ENCODE peak calls at places on chromosomes 2 and 18, in ten cellular contexts. L is HFF-Myc; D is HL-60; B is memory B cell; O is T-helper 17 cell; U is astrocyte of the cerebellum; M is effector memory CD8-positive, alpha-beta T cell; F is SIG-M5; T is HuH-7.5; P is GM10248. K is an unnamed sample.

GRCh38 chr2:80971-81736 is 34.8 kb upstream of the FAM110C start:
- DNase-seq in M (no peak), B (no peak), O (no peak), F (no peak), P (no peak), U (no peak), D (no peak), T (no peak), L (no peak), K (no peak)

GRCh38 chr18:35041752-35042379 is 653 bp downstream of the MAPRE2 start:
- DNase-seq in U (no peak), D (no peak), B (no peak), F (no peak), T (no peak), M (peak), P (peak), L (no peak), O (no peak), K (no peak)

GRCh38 chr2:88187927-88188326 is 17.8 kb downstream of the THNSL2 start:
- DNase-seq in U (no peak), M (no peak), L (no peak), B (no peak), T (no peak), P (no peak), F (no peak), O (no peak), D (no peak), K (no peak)

GRCh38 chr2:54503192-54503591 is 47.1 kb downstream of the SPTBN1 start:
- DNase-seq in M (peak), U (no peak), B (peak), L (no peak), O (no peak), F (no peak), P (peak), D (no peak), T (no peak), K (no peak)

GRCh38 chr18:77004555-77005380 is 127.8 kb downstream of the MBP start:
- DNase-seq in D (peak), U (no peak), B (no peak), L (no peak), M (no peak), O (no peak), T (no peak), P (no peak), F (no peak), K (no peak)

GRCh38 chr2:235841863-235842262 is 326.3 kb downstream of the GBX2 start:
- DNase-seq in T (no peak), B (no peak), D (no peak), P (no peak), F (no peak), U (no peak), M (no peak), L (no peak), O (no peak), K (no peak)

GRCh38 chr18:2406544-2406943 is 164.8 kb downstream of the METTL4 start:
- DNase-seq in O (no peak), F (no peak), P (no peak), B (no peak), D (no peak), U (peak), M (no peak), L (no peak), T (no peak), K (no peak)

GRCh38 chr2:65666156-65666725 is 233.8 kb upstream of the SPRED2 start:
- DNase-seq in U (no peak), O (no peak), D (peak), L (peak), F (no peak), M (no peak), P (peak), T (no peak), B (no peak), K (no peak)

GRCh38 chr2:17593841-17594482 is 53.5 kb downstream of the VSNL1 start:
- DNase-seq in M (no peak), O (no peak), L (no peak), U (no peak), P (no peak), B (no peak), D (no peak), F (no peak), T (peak), K (no peak)

GRCh38 chr2:176699098-176699497 is 429.9 kb downstream of the MTX2 start:
- DNase-seq in F (no peak), B (no peak), L (no peak), O (no peak), M (no peak), D (no peak), P (no peak), T (no peak), U (no peak), K (no peak)

GRCh38 chr2:168470880-168471475 is 14.9 kb downstream of the CERS6 start:
- DNase-seq in M (no peak), U (no peak), B (no peak), F (no peak), D (no peak), L (no peak), O (no peak), T (no peak), P (peak), K (no peak)

GRCh38 chr2:215736653-215737290 is 276.6 kb downstream of the MREG start:
- DNase-seq in U (no peak), M (no peak), T (no peak), D (no peak), O (no peak), P (no peak), B (no peak), F (no peak), L (no peak), K (no peak)

GRCh38 chr2:168635065-168635577 is 167.3 kb upstream of the NOSTRIN start:
- DNase-seq in L (peak), B (no peak), P (no peak), O (no peak), M (no peak), U (no peak), F (no peak), D (no peak), T (no peak), K (no peak)

GRCh38 chr2:147648471-147648870 is 196.4 kb upstream of the ACVR2A start:
- DNase-seq in F (no peak), L (no peak), M (no peak), B (no peak), O (no peak), P (no peak), T (no peak), D (no peak), U (no peak), K (no peak)

GRCh38 chr2:61536086-61536722 is 2.0 kb downstream of the XPO1 start:
- DNase-seq in O (no peak), D (no peak), L (no peak), U (no peak), P (no peak), B (no peak), T (no peak), M (no peak), F (no peak), K (no peak)

GRCh38 chr2:170843656-170844055 is 27.0 kb downstream of the GAD1 start:
- DNase-seq in O (no peak), P (no peak), F (no peak), L (peak), B (no peak), U (peak), T (no peak), M (no peak), D (no peak), K (no peak)

GRCh38 chr2:143474568-143474967 is 345.3 kb downstream of the ARHGAP15 start:
- DNase-seq in F (no peak), P (no peak), M (no peak), T (no peak), D (no peak), B (no peak), L (no peak), U (no peak), O (no peak), K (no peak)

GRCh38 chr18:45169610-45170009 is 445.7 kb upstream of the SLC14A2 start:
- DNase-seq in T (no peak), F (no peak), P (no peak), O (no peak), M (no peak), U (peak), L (peak), B (no peak), D (peak), K (no peak)

GRCh38 chr2:20604957-20605381 is 45.9 kb downstream of the HS1BP3 start:
- DNase-seq in M (no peak), L (no peak), P (no peak), F (no peak), D (no peak), B (no peak), T (no peak), O (no peak), U (peak), K (no peak)

K was measured in effector CD8-positive, alpha-beta T cell.